ENCODE peak calls at places on chromosome 9, in ten cellular contexts. One of them, this sample, is unnamed.

GRCh38 chr9:105425817-105426433 is 21.9 kb upstream of the FSD1L start:
- DNase-seq in progenitor cell of endocrine pancreas: no peak
- DNase-seq in GM10248: peak
- DNase-seq in fibroblast of lung: peak
- DNase-seq in naive thymus-derived CD8-positive, alpha-beta T cell: no peak
- DNase-seq in GM23248: peak
- DNase-seq in HFF-Myc: no peak
- DNase-seq in sciatic nerve: no peak
- DNase-seq in uterus: no peak
- DNase-seq in NCI-H345: no peak
- DNase-seq in this sample: peak

GRCh38 chr9:14312721-14313377 is 1.1 kb downstream of the NFIB start:
- DNase-seq in progenitor cell of endocrine pancreas: no peak
- DNase-seq in GM10248: peak
- DNase-seq in fibroblast of lung: peak
- DNase-seq in naive thymus-derived CD8-positive, alpha-beta T cell: no peak
- DNase-seq in GM23248: peak
- DNase-seq in HFF-Myc: no peak
- DNase-seq in sciatic nerve: no peak
- DNase-seq in uterus: peak
- DNase-seq in NCI-H345: peak
- DNase-seq in this sample: peak

GRCh38 chr9:121717141-121717749 is 65.8 kb downstream of the DAB2IP start:
- DNase-seq in progenitor cell of endocrine pancreas: no peak
- DNase-seq in GM10248: no peak
- DNase-seq in fibroblast of lung: no peak
- DNase-seq in naive thymus-derived CD8-positive, alpha-beta T cell: no peak
- DNase-seq in GM23248: peak
- DNase-seq in HFF-Myc: peak
- DNase-seq in sciatic nerve: no peak
- DNase-seq in uterus: no peak
- DNase-seq in NCI-H345: no peak
- DNase-seq in this sample: no peak

GRCh38 chr9:84218322-84218721 is 122.2 kb downstream of the SLC28A3 start:
- DNase-seq in progenitor cell of endocrine pancreas: no peak
- DNase-seq in GM10248: no peak
- DNase-seq in fibroblast of lung: no peak
- DNase-seq in naive thymus-derived CD8-positive, alpha-beta T cell: no peak
- DNase-seq in GM23248: no peak
- DNase-seq in HFF-Myc: no peak
- DNase-seq in sciatic nerve: no peak
- DNase-seq in uterus: no peak
- DNase-seq in NCI-H345: no peak
- DNase-seq in this sample: no peak

GRCh38 chr9:114099523-114100270 is 605 bp upstream of the KIF12 start:
- DNase-seq in progenitor cell of endocrine pancreas: no peak
- DNase-seq in GM10248: no peak
- DNase-seq in fibroblast of lung: no peak
- DNase-seq in naive thymus-derived CD8-positive, alpha-beta T cell: no peak
- DNase-seq in GM23248: no peak
- DNase-seq in HFF-Myc: no peak
- DNase-seq in sciatic nerve: no peak
- DNase-seq in uterus: no peak
- DNase-seq in NCI-H345: no peak
- DNase-seq in this sample: no peak

GRCh38 chr9:128729302-128729701 is 5.4 kb upstream of the ZDHHC12 start:
- DNase-seq in progenitor cell of endocrine pancreas: no peak
- DNase-seq in GM10248: no peak
- DNase-seq in fibroblast of lung: no peak
- DNase-seq in naive thymus-derived CD8-positive, alpha-beta T cell: no peak
- DNase-seq in GM23248: no peak
- DNase-seq in HFF-Myc: no peak
- DNase-seq in sciatic nerve: no peak
- DNase-seq in uterus: no peak
- DNase-seq in NCI-H345: no peak
- DNase-seq in this sample: no peak

GRCh38 chr9:30575218-30575617 is 1809.2 kb upstream of the ACO1 start:
- DNase-seq in progenitor cell of endocrine pancreas: no peak
- DNase-seq in GM10248: no peak
- DNase-seq in fibroblast of lung: no peak
- DNase-seq in naive thymus-derived CD8-positive, alpha-beta T cell: no peak
- DNase-seq in GM23248: no peak
- DNase-seq in HFF-Myc: no peak
- DNase-seq in sciatic nerve: no peak
- DNase-seq in uterus: no peak
- DNase-seq in NCI-H345: no peak
- DNase-seq in this sample: no peak

GRCh38 chr9:109887079-109887478 is 107.1 kb downstream of the PALM2AKAP2 start:
- DNase-seq in progenitor cell of endocrine pancreas: no peak
- DNase-seq in GM10248: no peak
- DNase-seq in fibroblast of lung: peak
- DNase-seq in naive thymus-derived CD8-positive, alpha-beta T cell: no peak
- DNase-seq in GM23248: peak
- DNase-seq in HFF-Myc: peak
- DNase-seq in sciatic nerve: no peak
- DNase-seq in uterus: no peak
- DNase-seq in NCI-H345: no peak
- DNase-seq in this sample: peak

GRCh38 chr9:135080286-135081263 is 6.9 kb upstream of the OLFM1 start:
- DNase-seq in progenitor cell of endocrine pancreas: no peak
- DNase-seq in GM10248: no peak
- DNase-seq in fibroblast of lung: no peak
- DNase-seq in naive thymus-derived CD8-positive, alpha-beta T cell: no peak
- DNase-seq in GM23248: no peak
- DNase-seq in HFF-Myc: no peak
- DNase-seq in sciatic nerve: peak
- DNase-seq in uterus: no peak
- DNase-seq in NCI-H345: no peak
- DNase-seq in this sample: no peak

GRCh38 chr9:123724211-123724831 is 205.6 kb downstream of the DENND1A start:
- DNase-seq in progenitor cell of endocrine pancreas: no peak
- DNase-seq in GM10248: no peak
- DNase-seq in fibroblast of lung: peak
- DNase-seq in naive thymus-derived CD8-positive, alpha-beta T cell: no peak
- DNase-seq in GM23248: peak
- DNase-seq in HFF-Myc: no peak
- DNase-seq in sciatic nerve: no peak
- DNase-seq in uterus: no peak
- DNase-seq in NCI-H345: peak
- DNase-seq in this sample: peak

GRCh38 chr9:115182264-115182663 is 64.3 kb upstream of the TNC start:
- DNase-seq in progenitor cell of endocrine pancreas: no peak
- DNase-seq in GM10248: no peak
- DNase-seq in fibroblast of lung: no peak
- DNase-seq in naive thymus-derived CD8-positive, alpha-beta T cell: no peak
- DNase-seq in GM23248: no peak
- DNase-seq in HFF-Myc: no peak
- DNase-seq in sciatic nerve: no peak
- DNase-seq in uterus: no peak
- DNase-seq in NCI-H345: no peak
- DNase-seq in this sample: no peak

GRCh38 chr9:128558431-128559310 is 6.3 kb downstream of the SPTAN1 start:
- DNase-seq in progenitor cell of endocrine pancreas: no peak
- DNase-seq in GM10248: peak
- DNase-seq in fibroblast of lung: peak
- DNase-seq in naive thymus-derived CD8-positive, alpha-beta T cell: peak
- DNase-seq in GM23248: peak
- DNase-seq in HFF-Myc: peak
- DNase-seq in sciatic nerve: peak
- DNase-seq in uterus: peak
- DNase-seq in NCI-H345: peak
- DNase-seq in this sample: peak

GRCh38 chr9:1047605-1048235 is 2.4 kb upstream of the DMRT2 start:
- DNase-seq in progenitor cell of endocrine pancreas: no peak
- DNase-seq in GM10248: no peak
- DNase-seq in fibroblast of lung: peak
- DNase-seq in naive thymus-derived CD8-positive, alpha-beta T cell: no peak
- DNase-seq in GM23248: peak
- DNase-seq in HFF-Myc: no peak
- DNase-seq in sciatic nerve: peak
- DNase-seq in uterus: no peak
- DNase-seq in NCI-H345: no peak
- DNase-seq in this sample: peak

GRCh38 chr9:133607976-133608375 is 1.2 kb downstream of the FAM163B start:
- DNase-seq in progenitor cell of endocrine pancreas: no peak
- DNase-seq in GM10248: no peak
- DNase-seq in fibroblast of lung: no peak
- DNase-seq in naive thymus-derived CD8-positive, alpha-beta T cell: no peak
- DNase-seq in GM23248: no peak
- DNase-seq in HFF-Myc: no peak
- DNase-seq in sciatic nerve: no peak
- DNase-seq in uterus: no peak
- DNase-seq in NCI-H345: no peak
- DNase-seq in this sample: no peak

GRCh38 chr9:77291714-77292113 is 114.4 kb downstream of the VPS13A start:
- DNase-seq in progenitor cell of endocrine pancreas: no peak
- DNase-seq in GM10248: no peak
- DNase-seq in fibroblast of lung: peak
- DNase-seq in naive thymus-derived CD8-positive, alpha-beta T cell: no peak
- DNase-seq in GM23248: peak
- DNase-seq in HFF-Myc: peak
- DNase-seq in sciatic nerve: no peak
- DNase-seq in uterus: no peak
- DNase-seq in NCI-H345: no peak
- DNase-seq in this sample: peak

GRCh38 chr9:97696823-97697601 is at the start of gene XPA:
- DNase-seq in progenitor cell of endocrine pancreas: peak
- DNase-seq in GM10248: peak
- DNase-seq in fibroblast of lung: peak
- DNase-seq in naive thymus-derived CD8-positive, alpha-beta T cell: peak
- DNase-seq in GM23248: peak
- DNase-seq in HFF-Myc: peak
- DNase-seq in sciatic nerve: peak
- DNase-seq in uterus: peak
- DNase-seq in NCI-H345: peak
- DNase-seq in this sample: peak

GRCh38 chr9:116644099-116644688 is 42.9 kb upstream of the TRIM32 start:
- DNase-seq in progenitor cell of endocrine pancreas: no peak
- DNase-seq in GM10248: no peak
- DNase-seq in fibroblast of lung: peak
- DNase-seq in naive thymus-derived CD8-positive, alpha-beta T cell: no peak
- DNase-seq in GM23248: peak
- DNase-seq in HFF-Myc: no peak
- DNase-seq in sciatic nerve: no peak
- DNase-seq in uterus: no peak
- DNase-seq in NCI-H345: no peak
- DNase-seq in this sample: peak

GRCh38 chr9:123426406-123426805 is 70.4 kb downstream of the CRB2 start:
- DNase-seq in progenitor cell of endocrine pancreas: no peak
- DNase-seq in GM10248: peak
- DNase-seq in fibroblast of lung: no peak
- DNase-seq in naive thymus-derived CD8-positive, alpha-beta T cell: no peak
- DNase-seq in GM23248: no peak
- DNase-seq in HFF-Myc: no peak
- DNase-seq in sciatic nerve: no peak
- DNase-seq in uterus: no peak
- DNase-seq in NCI-H345: no peak
- DNase-seq in this sample: no peak

GRCh38 chr9:113516840-113517577 is 53.5 kb downstream of the RGS3 start:
- DNase-seq in progenitor cell of endocrine pancreas: no peak
- DNase-seq in GM10248: peak
- DNase-seq in fibroblast of lung: no peak
- DNase-seq in naive thymus-derived CD8-positive, alpha-beta T cell: peak
- DNase-seq in GM23248: no peak
- DNase-seq in HFF-Myc: no peak
- DNase-seq in sciatic nerve: no peak
- DNase-seq in uterus: no peak
- DNase-seq in NCI-H345: no peak
- DNase-seq in this sample: no peak

GRCh38 chr9:89323257-89323841 is 5.0 kb downstream of the SECISBP2 start:
- DNase-seq in progenitor cell of endocrine pancreas: no peak
- DNase-seq in GM10248: no peak
- DNase-seq in fibroblast of lung: no peak
- DNase-seq in naive thymus-derived CD8-positive, alpha-beta T cell: no peak
- DNase-seq in GM23248: no peak
- DNase-seq in HFF-Myc: peak
- DNase-seq in sciatic nerve: no peak
- DNase-seq in uterus: no peak
- DNase-seq in NCI-H345: no peak
- DNase-seq in this sample: no peak

GRCh38 chr9:33381231-33381791 is 21.1 kb downstream of the AQP7 start:
- DNase-seq in progenitor cell of endocrine pancreas: no peak
- DNase-seq in GM10248: no peak
- DNase-seq in fibroblast of lung: no peak
- DNase-seq in naive thymus-derived CD8-positive, alpha-beta T cell: no peak
- DNase-seq in GM23248: no peak
- DNase-seq in HFF-Myc: no peak
- DNase-seq in sciatic nerve: no peak
- DNase-seq in uterus: no peak
- DNase-seq in NCI-H345: no peak
- DNase-seq in this sample: no peak

GRCh38 chr9:30944233-30944585 is 1440.2 kb upstream of the ACO1 start:
- DNase-seq in progenitor cell of endocrine pancreas: no peak
- DNase-seq in GM10248: no peak
- DNase-seq in fibroblast of lung: no peak
- DNase-seq in naive thymus-derived CD8-positive, alpha-beta T cell: no peak
- DNase-seq in GM23248: no peak
- DNase-seq in HFF-Myc: no peak
- DNase-seq in sciatic nerve: no peak
- DNase-seq in uterus: no peak
- DNase-seq in NCI-H345: no peak
- DNase-seq in this sample: no peak

GRCh38 chr9:121156263-121156731 is 45.4 kb downstream of the RAB14 start:
- DNase-seq in progenitor cell of endocrine pancreas: no peak
- DNase-seq in GM10248: peak
- DNase-seq in fibroblast of lung: peak
- DNase-seq in naive thymus-derived CD8-positive, alpha-beta T cell: no peak
- DNase-seq in GM23248: peak
- DNase-seq in HFF-Myc: peak
- DNase-seq in sciatic nerve: no peak
- DNase-seq in uterus: no peak
- DNase-seq in NCI-H345: no peak
- DNase-seq in this sample: peak

GRCh38 chr9:757246-757881 is 84.1 kb upstream of the DMRT1 start:
- DNase-seq in progenitor cell of endocrine pancreas: no peak
- DNase-seq in GM10248: peak
- DNase-seq in fibroblast of lung: peak
- DNase-seq in naive thymus-derived CD8-positive, alpha-beta T cell: no peak
- DNase-seq in GM23248: peak
- DNase-seq in HFF-Myc: no peak
- DNase-seq in sciatic nerve: no peak
- DNase-seq in uterus: peak
- DNase-seq in NCI-H345: peak
- DNase-seq in this sample: peak

GRCh38 chr9:28774433-28775029 is 1201.2 kb upstream of the C9orf72 start:
- DNase-seq in progenitor cell of endocrine pancreas: no peak
- DNase-seq in GM10248: peak
- DNase-seq in fibroblast of lung: peak
- DNase-seq in naive thymus-derived CD8-positive, alpha-beta T cell: no peak
- DNase-seq in GM23248: peak
- DNase-seq in HFF-Myc: no peak
- DNase-seq in sciatic nerve: no peak
- DNase-seq in uterus: no peak
- DNase-seq in NCI-H345: peak
- DNase-seq in this sample: peak

GRCh38 chr9:131776473-131776872 is 36.6 kb upstream of the RAPGEF1 start:
- DNase-seq in progenitor cell of endocrine pancreas: peak
- DNase-seq in GM10248: no peak
- DNase-seq in fibroblast of lung: peak
- DNase-seq in naive thymus-derived CD8-positive, alpha-beta T cell: no peak
- DNase-seq in GM23248: peak
- DNase-seq in HFF-Myc: peak
- DNase-seq in sciatic nerve: no peak
- DNase-seq in uterus: no peak
- DNase-seq in NCI-H345: no peak
- DNase-seq in this sample: peak

GRCh38 chr9:92790542-92791527 is 26.2 kb upstream of the BICD2 start:
- DNase-seq in progenitor cell of endocrine pancreas: peak
- DNase-seq in GM10248: peak
- DNase-seq in fibroblast of lung: peak
- DNase-seq in naive thymus-derived CD8-positive, alpha-beta T cell: peak
- DNase-seq in GM23248: peak
- DNase-seq in HFF-Myc: peak
- DNase-seq in sciatic nerve: peak
- DNase-seq in uterus: peak
- DNase-seq in NCI-H345: peak
- DNase-seq in this sample: peak

GRCh38 chr9:76818271-76818670 is 54.0 kb downstream of the PCA3 start:
- DNase-seq in progenitor cell of endocrine pancreas: no peak
- DNase-seq in GM10248: no peak
- DNase-seq in fibroblast of lung: peak
- DNase-seq in naive thymus-derived CD8-positive, alpha-beta T cell: no peak
- DNase-seq in GM23248: peak
- DNase-seq in HFF-Myc: peak
- DNase-seq in sciatic nerve: peak
- DNase-seq in uterus: peak
- DNase-seq in NCI-H345: no peak
- DNase-seq in this sample: peak